ENCODE peak calls at places on chromosomes 5 and 9, in eight cellular contexts. T, G, H, P, V, W, I and U are unnamed samples.

GRCh38 chr5:82885657-82886389 is 191.4 kb downstream of the TMEM167A start:
- DNase-seq in T (no peak), G (no peak), H (no peak), P (no peak), V (no peak), W (no peak), I (no peak), U (no peak)

GRCh38 chr9:135463140-135463539 is 16.4 kb upstream of the PPP1R26 start:
- DNase-seq in T (no peak), G (no peak), H (no peak), P (no peak), V (no peak), W (no peak), I (no peak), U (no peak)

GRCh38 chr5:123719004-123719403 is 207.0 kb downstream of the CSNK1G3 start:
- DNase-seq in T (no peak), G (no peak), H (no peak), P (no peak), V (no peak), W (no peak), I (no peak), U (no peak)

GRCh38 chr9:89139450-89139849 is 39.2 kb downstream of the SHC3 start:
- DNase-seq in T (no peak), G (no peak), H (no peak), P (no peak), V (no peak), W (no peak), I (no peak), U (no peak)

GRCh38 chr5:72611111-72611724 is 104.0 kb upstream of the ZNF366 start:
- DNase-seq in T (peak), G (peak), H (peak), P (peak), V (peak), W (peak), I (peak), U (peak)

GRCh38 chr5:52692039-52692438 is 95.7 kb upstream of the ITGA1 start:
- DNase-seq in T (no peak), G (no peak), H (no peak), P (no peak), V (no peak), W (no peak), I (no peak), U (no peak)

GRCh38 chr5:169121631-169122420 is 179.1 kb downstream of the SLIT3 start:
- DNase-seq in T (no peak), G (no peak), H (no peak), P (no peak), V (no peak), W (no peak), I (no peak), U (no peak)

GRCh38 chr9:114805670-114806551 is at the start of gene TNFSF15:
- DNase-seq in T (peak), G (peak), H (peak), P (no peak), V (no peak), W (peak), I (peak), U (peak)

GRCh38 chr5:115098041-115098702 is 71.5 kb downstream of the TRIM36 start:
- DNase-seq in T (no peak), G (peak), H (peak), P (no peak), V (no peak), W (no peak), I (peak), U (no peak)

GRCh38 chr5:32836176-32836575 is 125.1 kb downstream of the NPR3 start:
- DNase-seq in T (no peak), G (no peak), H (no peak), P (no peak), V (no peak), W (no peak), I (no peak), U (no peak)

GRCh38 chr5:174101331-174101730 is 55.8 kb downstream of the NSG2 start:
- DNase-seq in T (no peak), G (no peak), H (no peak), P (no peak), V (no peak), W (no peak), I (no peak), U (no peak)

GRCh38 chr5:170216262-170216864 is 16.4 kb upstream of the C5orf58 start:
- DNase-seq in T (no peak), G (no peak), H (no peak), P (no peak), V (no peak), W (no peak), I (no peak), U (no peak)

GRCh38 chr9:81559741-81560140 is 129.6 kb downstream of the TLE1 start:
- DNase-seq in T (no peak), G (no peak), H (no peak), P (no peak), V (no peak), W (no peak), I (no peak), U (no peak)

GRCh38 chr9:119963798-119964372 is 594.6 kb upstream of the BRINP1 start:
- DNase-seq in T (no peak), G (no peak), H (no peak), P (no peak), V (no peak), W (no peak), I (no peak), U (no peak)

GRCh38 chr9:129007035-129007765 is 20.9 kb downstream of the SH3GLB2 start:
- DNase-seq in T (peak), G (no peak), H (peak), P (peak), V (peak), W (peak), I (no peak), U (peak)

GRCh38 chr5:101364469-101364868 is 461.4 kb upstream of the ST8SIA4 start:
- DNase-seq in T (no peak), G (no peak), H (no peak), P (no peak), V (no peak), W (no peak), I (no peak), U (no peak)

GRCh38 chr9:4713849-4714248 is 27.2 kb downstream of the AK3 start:
- DNase-seq in T (no peak), G (no peak), H (no peak), P (no peak), V (no peak), W (no peak), I (no peak), U (no peak)

GRCh38 chr9:95264954-95265615 is 52.4 kb downstream of the FANCC start:
- DNase-seq in T (no peak), G (no peak), H (no peak), P (no peak), V (no peak), W (no peak), I (no peak), U (no peak)

GRCh38 chr5:60295423-60295822 is 401.9 kb upstream of the PDE4D start:
- DNase-seq in T (no peak), G (no peak), H (no peak), P (no peak), V (no peak), W (no peak), I (peak), U (no peak)

GRCh38 chr5:143401846-143402463 is 1.5 kb downstream of the NR3C1 start:
- DNase-seq in T (no peak), G (no peak), H (no peak), P (no peak), V (no peak), W (no peak), I (no peak), U (no peak)

GRCh38 chr5:153147891-153148623 is 342.4 kb upstream of the GRIA1 start:
- DNase-seq in T (no peak), G (no peak), H (no peak), P (no peak), V (no peak), W (no peak), I (no peak), U (no peak)

DNA sequence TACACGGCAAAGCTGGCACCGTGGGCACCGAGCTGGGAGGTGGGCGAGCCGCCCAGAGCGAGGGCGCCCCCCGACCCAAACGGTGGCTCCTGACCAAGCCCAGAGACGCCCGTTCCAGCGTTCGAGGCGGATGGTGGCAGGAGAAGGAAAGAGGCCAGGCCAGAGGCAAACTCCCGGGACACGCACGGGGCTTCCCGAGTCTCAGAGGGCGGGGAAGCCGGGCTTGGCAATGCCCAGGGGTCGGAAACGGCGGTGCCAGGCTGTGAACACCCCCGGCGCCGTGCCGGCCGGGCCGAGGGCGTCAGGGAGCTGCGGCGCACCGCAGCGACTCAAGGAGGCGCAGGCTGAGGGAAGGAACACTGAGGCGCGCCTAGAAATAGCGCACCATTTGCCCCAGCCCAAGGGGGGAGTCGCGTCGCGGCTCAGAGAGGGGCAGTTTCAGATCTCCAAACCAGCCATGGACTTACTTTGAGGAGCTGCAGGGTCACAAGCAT is 397 bp downstream of the SPRY4 start:
- DNase-seq in T (peak), G (no peak), H (peak), P (peak), V (no peak), W (peak), I (no peak), U (no peak)
- TF ChIP-seq CTCF in T (no peak), G (no peak), H (peak), P (peak), V (no peak), W (no peak), I (peak), U (peak)

GRCh38 chr5:88872971-88873370 is 10.0 kb downstream of the MEF2C start:
- DNase-seq in T (no peak), G (no peak), H (no peak), P (no peak), V (no peak), W (no peak), I (no peak), U (no peak)

GRCh38 chr5:88876714-88877113 is 6.3 kb downstream of the MEF2C start:
- DNase-seq in T (no peak), G (no peak), H (no peak), P (no peak), V (no peak), W (no peak), I (no peak), U (no peak)

GRCh38 chr5:88877826-88878225 is 5.2 kb downstream of the MEF2C start:
- DNase-seq in T (no peak), G (no peak), H (no peak), P (no peak), V (no peak), W (no peak), I (no peak), U (no peak)

GRCh38 chr5:88873447-88873846 is 9.5 kb downstream of the MEF2C start:
- DNase-seq in T (no peak), G (no peak), H (no peak), P (no peak), V (no peak), W (no peak), I (no peak), U (no peak)

DNA sequence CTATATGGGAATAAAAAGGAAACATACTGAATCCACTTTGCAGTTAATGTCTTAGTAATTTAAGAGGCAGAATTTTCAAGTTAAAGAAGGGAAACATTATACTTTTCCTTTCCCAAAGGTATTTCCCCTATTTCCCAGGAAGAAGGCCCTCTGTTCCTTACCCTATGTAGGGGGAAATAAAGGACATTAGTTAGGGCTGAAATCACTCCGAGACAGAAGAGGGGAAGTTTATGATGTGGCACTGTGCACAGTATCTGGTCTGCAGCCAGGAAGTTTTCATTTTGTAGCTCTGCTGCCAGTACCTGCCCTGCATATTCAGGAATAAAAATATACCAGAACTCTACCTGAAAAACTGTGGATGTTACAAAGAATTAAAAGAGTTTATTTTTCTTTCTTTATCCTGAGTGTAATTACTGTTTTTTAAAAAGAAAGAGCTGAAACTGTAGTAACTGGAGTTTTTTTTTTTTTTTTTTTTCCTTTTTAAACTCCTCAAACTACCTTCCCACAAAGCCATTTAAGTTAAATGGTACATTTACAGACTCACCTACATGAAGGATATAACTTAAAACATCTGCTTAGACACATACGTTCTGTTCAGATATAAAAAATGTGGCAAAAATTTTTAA is 7.3 kb downstream of the MEF2C start:
- DNase-seq in T (no peak), G (no peak), H (peak), P (no peak), V (no peak), W (no peak), I (no peak), U (no peak)
- TF ChIP-seq POLR2A in T (no peak), G (no peak), H (no peak), P (no peak), V (no peak), W (no peak), I (no peak), U (no peak)

GRCh38 chr9:136694163-136694864 is 7.1 kb upstream of the AGPAT2 start:
- DNase-seq in T (no peak), G (peak), H (peak), P (no peak), V (no peak), W (no peak), I (peak), U (peak)

GRCh38 chr9:136695955-136696354 is 8.7 kb upstream of the AGPAT2 start:
- DNase-seq in T (no peak), G (no peak), H (no peak), P (no peak), V (no peak), W (no peak), I (peak), U (no peak)

GRCh38 chr9:136694865-136695247 is 7.6 kb upstream of the AGPAT2 start:
- DNase-seq in T (no peak), G (no peak), H (no peak), P (no peak), V (no peak), W (no peak), I (no peak), U (no peak)

GRCh38 chr9:136696502-136696901 is 9.2 kb upstream of the AGPAT2 start:
- DNase-seq in T (no peak), G (no peak), H (no peak), P (no peak), V (no peak), W (no peak), I (no peak), U (no peak)

DNA sequence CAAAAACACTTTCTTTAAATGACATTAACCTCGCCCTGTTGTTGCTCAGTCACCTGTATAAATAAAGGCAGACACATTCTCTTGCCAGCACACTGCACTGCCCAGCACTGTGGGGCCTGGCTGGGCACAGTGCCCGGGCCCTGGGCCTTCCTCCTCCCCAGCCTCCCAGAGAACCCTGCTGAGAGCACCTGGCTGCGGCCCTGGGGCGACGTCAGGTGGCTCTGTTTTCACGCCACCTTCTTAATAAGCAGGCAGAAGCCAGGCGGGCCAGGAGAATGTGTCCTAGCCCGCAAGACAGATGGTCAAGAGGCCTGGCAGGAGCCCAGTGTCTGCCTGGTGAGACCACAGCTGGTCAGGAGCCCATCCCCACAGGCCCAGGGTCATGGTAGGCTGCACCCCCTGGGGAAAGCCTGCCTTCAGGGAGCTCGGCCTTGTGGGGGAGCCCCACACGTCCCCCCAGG is 8.2 kb upstream of the AGPAT2 start:
- DNase-seq in T (no peak), G (peak), H (no peak), P (no peak), V (no peak), W (no peak), I (peak), U (no peak)
- H3K27ac ChIP-seq in T (peak), G (no peak), H (no peak), P (no peak), V (no peak), W (no peak), I (peak), U (no peak)

DNA sequence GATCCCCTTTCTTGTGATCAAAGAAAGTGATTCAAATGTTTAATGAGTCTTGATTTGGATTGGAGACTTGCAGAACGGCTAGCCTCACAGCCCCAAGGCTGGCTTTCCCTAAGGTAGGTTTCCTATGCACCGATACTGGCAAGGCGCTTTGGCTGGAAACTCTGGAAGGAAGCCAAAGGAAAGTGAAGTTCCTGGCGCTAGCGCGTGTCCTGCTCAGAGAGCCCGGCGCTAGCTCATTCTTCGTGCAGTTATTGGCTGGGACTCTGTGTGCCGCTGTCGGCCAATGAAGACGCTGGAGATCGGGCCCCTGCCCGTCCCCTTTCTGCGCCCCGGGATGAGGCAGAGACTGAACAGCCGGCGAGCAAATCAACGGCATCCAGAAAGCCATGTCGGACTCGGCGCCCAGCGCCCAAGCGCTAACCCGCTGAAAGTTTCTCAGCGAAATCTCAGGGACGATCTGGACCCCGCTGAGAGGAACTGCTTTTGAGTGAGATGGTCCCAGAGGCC is at the start of gene PCDHGC3:
- DNase-seq in T (peak), G (peak), H (peak), P (peak), V (peak), W (peak), I (peak), U (peak)
- TF ChIP-seq CTCF in T (no peak), G (peak), H (peak), P (peak), V (peak), W (no peak), I (no peak), U (peak)

DNA sequence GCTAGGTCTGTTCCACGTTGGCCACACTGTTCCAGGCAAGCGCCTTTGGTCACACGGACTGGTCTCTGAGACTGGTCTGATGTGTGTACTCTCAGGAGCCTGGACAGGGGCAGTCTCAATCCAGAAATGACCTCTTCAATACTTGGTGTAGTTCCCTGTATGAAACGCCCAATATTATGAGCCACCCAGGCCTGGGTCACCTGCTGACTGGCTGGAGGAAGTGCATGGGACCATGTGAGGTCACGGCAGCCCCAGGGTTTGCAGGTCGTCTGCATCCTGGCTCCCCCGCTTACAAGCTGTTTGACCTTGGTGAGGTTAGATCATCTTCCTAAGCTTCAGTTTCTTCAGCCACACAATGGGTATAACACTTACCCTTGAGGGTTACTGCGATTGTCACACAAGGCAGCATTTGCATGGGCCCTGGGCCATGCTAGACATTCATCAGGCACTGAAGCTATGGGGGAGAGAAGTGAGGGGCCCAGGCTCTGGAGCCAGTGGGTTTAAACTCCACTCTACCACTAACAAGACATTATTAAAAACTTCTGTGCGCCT is 5.2 kb upstream of the GRHPR start:
- DNase-seq in T (no peak), G (no peak), H (no peak), P (no peak), V (no peak), W (no peak), I (no peak), U (no peak)
- TF ChIP-seq POLR2A in T (no peak), G (no peak), H (no peak), P (no peak), V (no peak), W (no peak), I (no peak), U (no peak)

GRCh38 chr5:138538943-138539627 is 4.0 kb downstream of the ETF1 start:
- DNase-seq in T (no peak), G (no peak), H (no peak), P (no peak), V (no peak), W (no peak), I (no peak), U (no peak)
- H3K27ac ChIP-seq in T (no peak), G (no peak), H (no peak), P (no peak), V (no peak), W (no peak), I (no peak), U (peak)

GRCh38 chr5:17190242-17190778 is 27.1 kb upstream of the BASP1 start:
- DNase-seq in T (peak), G (peak), H (peak), P (peak), V (no peak), W (peak), I (no peak), U (no peak)
- TF ChIP-seq CTCF in T (peak), G (peak), H (peak), P (peak), V (peak), W (peak), I (peak), U (peak)

DNA sequence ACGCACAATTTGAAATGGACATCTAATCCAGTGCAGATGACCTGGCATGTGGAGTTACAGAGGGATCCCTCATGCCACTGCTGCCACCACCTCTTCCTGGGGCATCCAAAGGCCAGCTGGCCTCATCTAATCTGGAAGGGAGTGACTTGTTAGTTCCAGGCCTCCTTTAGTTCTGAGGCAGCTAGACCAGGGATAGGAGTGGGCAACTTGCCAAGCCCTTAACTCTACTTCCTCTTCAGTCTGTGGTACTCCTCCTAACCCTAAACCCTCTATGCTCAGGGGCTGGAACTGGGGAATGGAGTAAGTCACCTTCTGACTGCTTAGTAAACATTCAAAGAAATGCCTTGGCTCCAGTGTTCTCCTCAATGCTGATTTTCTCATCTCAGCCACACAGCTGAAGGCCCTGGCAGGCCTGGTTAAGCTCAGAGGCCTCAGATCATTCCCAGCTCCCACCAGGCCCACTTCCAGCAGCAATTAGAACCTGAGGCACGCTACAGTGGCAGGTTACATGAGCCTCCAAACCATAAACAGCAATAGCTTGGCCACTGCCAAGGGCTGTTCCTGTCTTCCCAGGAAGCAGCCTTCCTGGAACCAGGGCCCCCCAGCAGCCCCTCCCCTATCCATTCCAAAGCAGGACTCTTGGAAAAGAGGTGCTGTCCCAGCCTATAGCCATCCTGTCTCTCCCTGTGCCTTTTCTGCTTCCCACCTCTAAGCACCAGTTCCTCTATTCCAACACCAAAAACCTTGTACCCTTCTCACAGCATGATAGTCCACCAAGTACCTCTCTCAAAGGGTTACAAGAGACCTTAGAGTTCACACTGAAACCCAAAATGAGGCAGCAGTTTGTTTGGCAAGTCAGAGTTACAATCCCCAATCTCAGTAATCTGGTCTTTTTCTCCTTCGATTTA is 2.0 kb downstream of the EIF4EBP3 start:
- DNase-seq in T (peak), G (peak), H (peak), P (peak), V (no peak), W (no peak), I (peak), U (peak)
- TF ChIP-seq POLR2A in T (no peak), G (no peak), H (no peak), P (no peak), V (no peak), W (no peak), I (peak), U (peak)